ENCODE peak calls at places on chromosomes 11 and 22, in seven cellular contexts. One of them, this sample, is unnamed.

GRCh38 chr22:18057568-18058209 is 20.1 kb upstream of the PEX26 start:
- DNase-seq in esophagus muscularis mucosa: peak; percentile 96
- DNase-seq in stomach: peak; percentile 60
- DNase-seq in tibial nerve: peak; percentile 60
- DNase-seq in H1: no peak
- DNase-seq in A549: peak; percentile 85
- DNase-seq in ovary: peak; percentile 95
- DNase-seq in this sample: peak; percentile 74

GRCh38 chr11:94131363-94132115 is 2.9 kb downstream of the PANX1 start:
- DNase-seq in esophagus muscularis mucosa: no peak
- DNase-seq in stomach: no peak
- DNase-seq in tibial nerve: no peak
- DNase-seq in H1: peak; percentile 6
- DNase-seq in A549: no peak
- DNase-seq in ovary: peak; percentile 51
- DNase-seq in this sample: no peak

GRCh38 chr11:117045956-117046355 is 52.3 kb downstream of the SIK3 start:
- DNase-seq in esophagus muscularis mucosa: no peak
- DNase-seq in stomach: no peak
- DNase-seq in tibial nerve: no peak
- DNase-seq in H1: no peak
- DNase-seq in A549: no peak
- DNase-seq in ovary: no peak
- DNase-seq in this sample: no peak

GRCh38 chr11:94835571-94835970 is 67.4 kb downstream of the AMOTL1 start:
- DNase-seq in esophagus muscularis mucosa: no peak
- DNase-seq in stomach: no peak
- DNase-seq in tibial nerve: no peak
- DNase-seq in H1: no peak
- DNase-seq in A549: no peak
- DNase-seq in ovary: no peak
- DNase-seq in this sample: no peak

GRCh38 chr11:43643898-43644625 is 36.5 kb upstream of the HSD17B12 start:
- DNase-seq in esophagus muscularis mucosa: peak; percentile 93
- DNase-seq in stomach: peak; percentile 90
- DNase-seq in tibial nerve: peak; percentile 65
- DNase-seq in H1: peak; percentile 90
- DNase-seq in A549: peak; percentile 90
- DNase-seq in ovary: peak; percentile 77
- DNase-seq in this sample: peak; percentile 89

GRCh38 chr11:124602193-124602592 is 9.0 kb upstream of the PANX3 start:
- DNase-seq in esophagus muscularis mucosa: no peak
- DNase-seq in stomach: no peak
- DNase-seq in tibial nerve: no peak
- DNase-seq in H1: no peak
- DNase-seq in A549: no peak
- DNase-seq in ovary: no peak
- DNase-seq in this sample: no peak

GRCh38 chr22:27790396-27791216 is 10.9 kb downstream of the MN1 start:
- DNase-seq in esophagus muscularis mucosa: no peak
- DNase-seq in stomach: no peak
- DNase-seq in tibial nerve: no peak
- DNase-seq in H1: no peak
- DNase-seq in A549: no peak
- DNase-seq in ovary: peak; percentile 21
- DNase-seq in this sample: no peak

GRCh38 chr11:108873938-108874337 is 209.1 kb downstream of the DDX10 start:
- DNase-seq in esophagus muscularis mucosa: no peak
- DNase-seq in stomach: no peak
- DNase-seq in tibial nerve: no peak
- DNase-seq in H1: no peak
- DNase-seq in A549: no peak
- DNase-seq in ovary: no peak
- DNase-seq in this sample: no peak

GRCh38 chr11:74820763-74821162 is 72.1 kb downstream of the RNF169 start:
- DNase-seq in esophagus muscularis mucosa: no peak
- DNase-seq in stomach: no peak
- DNase-seq in tibial nerve: no peak
- DNase-seq in H1: no peak
- DNase-seq in A549: peak; percentile 27
- DNase-seq in ovary: no peak
- DNase-seq in this sample: no peak

GRCh38 chr11:65452806-65453490 is 30.4 kb downstream of the NEAT1 start:
- DNase-seq in esophagus muscularis mucosa: no peak
- DNase-seq in stomach: no peak
- DNase-seq in tibial nerve: peak; percentile 14
- DNase-seq in H1: no peak
- DNase-seq in A549: peak; percentile 65
- DNase-seq in ovary: no peak
- DNase-seq in this sample: no peak

GRCh38 chr22:20199906-20200305 is 49.1 kb upstream of the CCDC188 start:
- DNase-seq in esophagus muscularis mucosa: no peak
- DNase-seq in stomach: no peak
- DNase-seq in tibial nerve: no peak
- DNase-seq in H1: no peak
- DNase-seq in A549: no peak
- DNase-seq in ovary: no peak
- DNase-seq in this sample: no peak

GRCh38 chr11:134475951-134476350 is 63.9 kb upstream of the B3GAT1 start:
- DNase-seq in esophagus muscularis mucosa: no peak
- DNase-seq in stomach: no peak
- DNase-seq in tibial nerve: no peak
- DNase-seq in H1: no peak
- DNase-seq in A549: no peak
- DNase-seq in ovary: no peak
- DNase-seq in this sample: no peak

GRCh38 chr22:40635008-40635939 is 1.2 kb downstream of the MRTFA start:
- DNase-seq in esophagus muscularis mucosa: no peak
- DNase-seq in stomach: no peak
- DNase-seq in tibial nerve: no peak
- DNase-seq in H1: no peak
- DNase-seq in A549: no peak
- DNase-seq in ovary: peak; percentile 65
- DNase-seq in this sample: no peak

GRCh38 chr22:40635940-40636379 is 559 bp downstream of the MRTFA start:
- DNase-seq in esophagus muscularis mucosa: no peak
- DNase-seq in stomach: peak; percentile 30
- DNase-seq in tibial nerve: no peak
- DNase-seq in H1: no peak
- DNase-seq in A549: no peak
- DNase-seq in ovary: peak; percentile 50
- DNase-seq in this sample: peak; percentile 33

GRCh38 chr22:40638261-40638660 is 1.7 kb upstream of the MRTFA start:
- DNase-seq in esophagus muscularis mucosa: no peak
- DNase-seq in stomach: no peak
- DNase-seq in tibial nerve: no peak
- DNase-seq in H1: no peak
- DNase-seq in A549: no peak
- DNase-seq in ovary: no peak
- DNase-seq in this sample: no peak

GRCh38 chr22:40637181-40638150 is 947 bp upstream of the MRTFA start:
- DNase-seq in esophagus muscularis mucosa: no peak
- DNase-seq in stomach: peak; percentile 63
- DNase-seq in tibial nerve: peak; percentile 53
- DNase-seq in H1: peak; percentile 55
- DNase-seq in A549: no peak
- DNase-seq in ovary: no peak
- DNase-seq in this sample: peak; percentile 70

GRCh38 chr22:40636380-40637180 is at the start of gene MRTFA:
- DNase-seq in esophagus muscularis mucosa: peak; percentile 100
- DNase-seq in stomach: peak; percentile 100
- DNase-seq in tibial nerve: peak; percentile 100
- DNase-seq in H1: peak; percentile 99
- DNase-seq in A549: peak; percentile 99
- DNase-seq in ovary: peak; percentile 100
- DNase-seq in this sample: peak; percentile 100
- TF ChIP-seq EP300 in esophagus muscularis mucosa: peak; percentile 16
- TF ChIP-seq EP300 in stomach: no peak
- TF ChIP-seq EP300 in tibial nerve: peak; percentile 98
- TF ChIP-seq EP300 in H1: no peak
- TF ChIP-seq EP300 in A549: no peak
- TF ChIP-seq EP300 in ovary: no peak
- TF ChIP-seq EP300 in this sample: no peak

GRCh38 chr11:119092880-119093665 is 8.4 kb downstream of the HMBS start:
- DNase-seq in esophagus muscularis mucosa: no peak
- DNase-seq in stomach: peak; percentile 57
- DNase-seq in tibial nerve: no peak
- DNase-seq in H1: no peak
- DNase-seq in A549: no peak
- DNase-seq in ovary: no peak
- DNase-seq in this sample: no peak

GRCh38 chr11:119091083-119091650 is 6.5 kb downstream of the HMBS start:
- DNase-seq in esophagus muscularis mucosa: no peak
- DNase-seq in stomach: no peak
- DNase-seq in tibial nerve: no peak
- DNase-seq in H1: no peak
- DNase-seq in A549: no peak
- DNase-seq in ovary: no peak
- DNase-seq in this sample: no peak

GRCh38 chr11:119093666-119093950 is 8.0 kb downstream of the DPAGT1 start:
- DNase-seq in esophagus muscularis mucosa: no peak
- DNase-seq in stomach: no peak
- DNase-seq in tibial nerve: no peak
- DNase-seq in H1: no peak
- DNase-seq in A549: no peak
- DNase-seq in ovary: no peak
- DNase-seq in this sample: no peak

GRCh38 chr11:119093951-119094815 is 7.5 kb downstream of the DPAGT1 start:
- DNase-seq in esophagus muscularis mucosa: no peak
- DNase-seq in stomach: peak; percentile 37
- DNase-seq in tibial nerve: peak; percentile 31
- DNase-seq in H1: peak; percentile 60
- DNase-seq in A549: no peak
- DNase-seq in ovary: peak; percentile 56
- DNase-seq in this sample: peak; percentile 48

DNA sequence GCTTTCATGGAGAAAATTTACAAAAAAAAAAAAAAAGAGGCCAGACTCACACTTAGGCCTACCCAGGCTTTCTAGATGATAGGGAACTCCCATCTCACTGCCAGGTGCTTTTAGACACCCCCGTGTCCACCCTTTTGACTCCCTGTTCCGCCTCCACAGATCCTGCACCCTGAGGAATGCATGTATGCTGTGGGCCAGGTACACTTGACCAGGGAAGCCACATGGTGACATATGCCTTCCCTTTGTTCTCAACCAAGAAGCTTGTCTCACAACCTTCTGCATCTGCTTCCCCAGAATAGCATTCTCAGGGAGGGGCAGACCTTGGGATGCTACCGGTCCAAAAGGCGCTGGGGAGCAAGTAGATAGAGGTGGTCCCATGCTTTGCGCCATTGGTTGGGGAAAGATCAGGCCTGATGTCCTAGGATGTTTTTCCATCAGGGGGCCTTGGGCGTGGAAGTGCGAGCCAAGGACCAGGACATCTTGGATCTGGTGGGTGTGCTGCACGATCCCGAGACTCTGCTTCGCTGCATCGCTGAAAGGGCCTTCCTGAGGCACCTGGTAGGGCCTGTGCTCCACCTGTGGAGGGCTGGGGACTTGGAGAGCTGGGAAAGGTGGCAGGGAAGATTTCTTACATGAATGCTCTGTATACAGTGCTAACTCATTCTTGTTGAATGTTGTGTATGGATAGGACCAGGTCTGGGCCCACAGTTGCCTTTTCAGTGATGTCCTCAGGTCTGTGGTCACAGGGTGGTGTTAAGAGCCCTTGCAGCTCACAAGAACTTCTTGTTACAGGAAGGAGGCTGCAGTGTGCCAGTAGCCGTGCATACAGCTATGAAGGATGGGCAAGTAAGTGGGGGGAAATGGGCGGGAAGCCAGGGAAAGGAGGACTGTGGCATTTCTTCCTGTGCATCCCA is 7.5 kb downstream of the HMBS start:
- DNase-seq in esophagus muscularis mucosa: no peak
- DNase-seq in stomach: no peak
- DNase-seq in tibial nerve: no peak
- DNase-seq in H1: no peak
- DNase-seq in A549: no peak
- DNase-seq in ovary: no peak
- DNase-seq in this sample: no peak
- TF ChIP-seq CTCF in esophagus muscularis mucosa: no peak
- TF ChIP-seq CTCF in stomach: no peak
- TF ChIP-seq CTCF in tibial nerve: no peak
- TF ChIP-seq CTCF in H1: no peak
- TF ChIP-seq CTCF in A549: no peak
- TF ChIP-seq CTCF in ovary: no peak
- TF ChIP-seq CTCF in this sample: no peak

GRCh38 chr11:68317147-68317785 is 4.9 kb downstream of the LRP5 start:
- DNase-seq in esophagus muscularis mucosa: no peak
- DNase-seq in stomach: no peak
- DNase-seq in tibial nerve: no peak
- DNase-seq in H1: no peak
- DNase-seq in A549: no peak
- DNase-seq in ovary: no peak
- DNase-seq in this sample: no peak
- H3K27ac ChIP-seq in esophagus muscularis mucosa: peak overlapping the region; percentile 90
- H3K27ac ChIP-seq in stomach: peak overlapping the region; percentile 89
- H3K27ac ChIP-seq in tibial nerve: no peak overlapping the region
- H3K27ac ChIP-seq in H1: no peak overlapping the region
- H3K27ac ChIP-seq in A549: peak overlapping the region; percentile 11
- H3K27ac ChIP-seq in ovary: no peak overlapping the region
- H3K27ac ChIP-seq in this sample: peak overlapping the region; percentile 83

GRCh38 chr22:42977574-42977973 is 37.4 kb downstream of the PACSIN2 start:
- DNase-seq in esophagus muscularis mucosa: no peak
- DNase-seq in stomach: no peak
- DNase-seq in tibial nerve: no peak
- DNase-seq in H1: no peak
- DNase-seq in A549: no peak
- DNase-seq in ovary: no peak
- DNase-seq in this sample: no peak

GRCh38 chr22:42976131-42976530 is 38.8 kb downstream of the PACSIN2 start:
- DNase-seq in esophagus muscularis mucosa: no peak
- DNase-seq in stomach: no peak
- DNase-seq in tibial nerve: no peak
- DNase-seq in H1: no peak
- DNase-seq in A549: no peak
- DNase-seq in ovary: no peak
- DNase-seq in this sample: peak; percentile 65

GRCh38 chr22:42978453-42979103 is 36.4 kb downstream of the PACSIN2 start:
- DNase-seq in esophagus muscularis mucosa: no peak
- DNase-seq in stomach: no peak
- DNase-seq in tibial nerve: no peak
- DNase-seq in H1: no peak
- DNase-seq in A549: no peak
- DNase-seq in ovary: no peak
- DNase-seq in this sample: no peak

GRCh38 chr22:42974223-42974622 is 40.7 kb downstream of the PACSIN2 start:
- DNase-seq in esophagus muscularis mucosa: no peak
- DNase-seq in stomach: no peak
- DNase-seq in tibial nerve: no peak
- DNase-seq in H1: no peak
- DNase-seq in A549: no peak
- DNase-seq in ovary: no peak
- DNase-seq in this sample: no peak

DNA sequence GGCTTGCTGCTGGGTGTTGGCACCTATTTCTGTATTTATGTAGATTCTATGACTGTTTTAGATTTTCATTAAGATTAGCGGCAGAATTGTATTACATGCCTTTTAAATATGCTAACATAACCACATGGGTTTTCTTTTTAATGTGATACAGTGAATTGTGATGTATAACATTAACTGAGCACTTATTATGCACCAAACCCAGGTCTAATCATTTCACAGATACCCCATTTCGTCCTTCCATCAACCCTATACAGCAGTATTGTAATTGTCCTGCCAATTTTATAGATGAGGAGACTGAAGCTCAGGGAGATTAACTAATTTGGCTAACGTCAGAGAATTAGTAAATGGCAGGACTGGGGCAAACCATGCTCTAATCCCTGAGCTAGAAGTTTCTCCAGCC is 38.4 kb downstream of the PACSIN2 start:
- DNase-seq in esophagus muscularis mucosa: no peak
- DNase-seq in stomach: no peak
- DNase-seq in tibial nerve: no peak
- DNase-seq in H1: no peak
- DNase-seq in A549: no peak
- DNase-seq in ovary: no peak
- DNase-seq in this sample: no peak
- TF ChIP-seq EP300 in esophagus muscularis mucosa: no peak
- TF ChIP-seq EP300 in stomach: no peak
- TF ChIP-seq EP300 in tibial nerve: no peak
- TF ChIP-seq EP300 in H1: no peak
- TF ChIP-seq EP300 in A549: no peak
- TF ChIP-seq EP300 in ovary: no peak
- TF ChIP-seq EP300 in this sample: no peak

This sample was measured in transverse colon.